ENCODE peak calls at places on chromosomes 1 and 21, in six cellular contexts. One of them, this sample, is unnamed.

GRCh38 chr1:15799928-15800835 is 7.3 kb downstream of the UQCRHL start:
- DNase-seq in stomach: peak; percentile 82
- DNase-seq in IMR-90: peak; percentile 31
- DNase-seq in brain microvascular endothelial cell: peak; percentile 37
- DNase-seq in hepatocyte: peak; percentile 91
- DNase-seq in fibroblast of mammary gland: peak; percentile 68
- DNase-seq in this sample: peak; percentile 29

GRCh38 chr1:91569411-91570104 is 68.9 kb downstream of the CDC7 start:
- DNase-seq in brain microvascular endothelial cell: peak; percentile 83
- DNase-seq in hepatocyte: peak; percentile 45
- DNase-seq in IMR-90: peak; percentile 93
- DNase-seq in stomach: peak; percentile 40
- DNase-seq in fibroblast of mammary gland: peak; percentile 98
- DNase-seq in this sample: peak; percentile 83

GRCh38 chr1:214939180-214939579 is 143.4 kb upstream of the KCNK2 start:
- DNase-seq in hepatocyte: no peak
- DNase-seq in IMR-90: no peak
- DNase-seq in stomach: no peak
- DNase-seq in fibroblast of mammary gland: no peak
- DNase-seq in brain microvascular endothelial cell: no peak
- DNase-seq in this sample: no peak

GRCh38 chr1:226939439-226940028 is 560 bp upstream of the COQ8A start:
- DNase-seq in stomach: peak; percentile 61
- DNase-seq in fibroblast of mammary gland: no peak
- DNase-seq in hepatocyte: peak; percentile 71
- DNase-seq in IMR-90: no peak
- DNase-seq in brain microvascular endothelial cell: no peak
- DNase-seq in this sample: no peak

GRCh38 chr1:204130989-204131892 is 20.6 kb downstream of the ETNK2 start:
- DNase-seq in brain microvascular endothelial cell: peak; percentile 82
- DNase-seq in IMR-90: peak; percentile 89
- DNase-seq in hepatocyte: peak; percentile 56
- DNase-seq in fibroblast of mammary gland: peak; percentile 88
- DNase-seq in stomach: no peak
- DNase-seq in this sample: peak; percentile 90

GRCh38 chr1:31677401-31677800 is 26.4 kb downstream of the COL16A1 start:
- DNase-seq in stomach: no peak
- DNase-seq in brain microvascular endothelial cell: no peak
- DNase-seq in hepatocyte: no peak
- DNase-seq in fibroblast of mammary gland: no peak
- DNase-seq in IMR-90: no peak
- DNase-seq in this sample: no peak

GRCh38 chr1:3463891-3464648 is 9.6 kb downstream of the ARHGEF16 start:
- DNase-seq in fibroblast of mammary gland: no peak
- DNase-seq in brain microvascular endothelial cell: no peak
- DNase-seq in stomach: no peak
- DNase-seq in hepatocyte: no peak
- DNase-seq in IMR-90: no peak
- DNase-seq in this sample: no peak

GRCh38 chr1:109135940-109136339 is 22.0 kb downstream of the ELAPOR1 start:
- DNase-seq in brain microvascular endothelial cell: no peak
- DNase-seq in IMR-90: no peak
- DNase-seq in hepatocyte: no peak
- DNase-seq in stomach: no peak
- DNase-seq in fibroblast of mammary gland: no peak
- DNase-seq in this sample: no peak

GRCh38 chr1:183840140-183840539 is 35.2 kb downstream of the RGL1 start:
- DNase-seq in fibroblast of mammary gland: peak; percentile 77
- DNase-seq in hepatocyte: no peak
- DNase-seq in brain microvascular endothelial cell: peak; percentile 42
- DNase-seq in IMR-90: peak; percentile 73
- DNase-seq in stomach: no peak
- DNase-seq in this sample: peak; percentile 52

GRCh38 chr1:84301759-84302380 is 362 bp downstream of the SAMD13 start:
- DNase-seq in fibroblast of mammary gland: no peak
- DNase-seq in hepatocyte: no peak
- DNase-seq in stomach: no peak
- DNase-seq in brain microvascular endothelial cell: no peak
- DNase-seq in IMR-90: no peak
- DNase-seq in this sample: no peak

GRCh38 chr1:151143986-151144385 is 2.4 kb downstream of the SEMA6C start:
- DNase-seq in stomach: no peak
- DNase-seq in brain microvascular endothelial cell: no peak
- DNase-seq in hepatocyte: no peak
- DNase-seq in IMR-90: no peak
- DNase-seq in fibroblast of mammary gland: no peak
- DNase-seq in this sample: no peak

GRCh38 chr1:21174230-21174629 is 2.5 kb downstream of the EIF4G3 start:
- DNase-seq in brain microvascular endothelial cell: no peak
- DNase-seq in hepatocyte: no peak
- DNase-seq in IMR-90: no peak
- DNase-seq in fibroblast of mammary gland: no peak
- DNase-seq in stomach: no peak
- DNase-seq in this sample: no peak

GRCh38 chr1:183600136-183600535 is 9.9 kb upstream of the NCF2 start:
- DNase-seq in hepatocyte: no peak
- DNase-seq in fibroblast of mammary gland: peak; percentile 97
- DNase-seq in brain microvascular endothelial cell: peak; percentile 84
- DNase-seq in IMR-90: peak; percentile 92
- DNase-seq in stomach: no peak
- DNase-seq in this sample: peak; percentile 70

GRCh38 chr1:64864018-64864945 is 102.1 kb downstream of the JAK1 start:
- DNase-seq in fibroblast of mammary gland: no peak
- DNase-seq in brain microvascular endothelial cell: no peak
- DNase-seq in IMR-90: no peak
- DNase-seq in hepatocyte: no peak
- DNase-seq in stomach: peak; percentile 61
- DNase-seq in this sample: no peak

GRCh38 chr1:225712391-225712790 is 59.5 kb upstream of the ENAH start:
- DNase-seq in IMR-90: no peak
- DNase-seq in fibroblast of mammary gland: peak; percentile 42
- DNase-seq in brain microvascular endothelial cell: no peak
- DNase-seq in stomach: no peak
- DNase-seq in hepatocyte: no peak
- DNase-seq in this sample: no peak

GRCh38 chr1:230124187-230125128 is 57.4 kb downstream of the GALNT2 start:
- DNase-seq in brain microvascular endothelial cell: peak; percentile 31
- DNase-seq in fibroblast of mammary gland: peak; percentile 38
- DNase-seq in stomach: no peak
- DNase-seq in IMR-90: no peak
- DNase-seq in hepatocyte: no peak
- DNase-seq in this sample: peak; percentile 56

GRCh38 chr1:33370286-33370685 is 49.4 kb upstream of the A3GALT2 start:
- DNase-seq in brain microvascular endothelial cell: no peak
- DNase-seq in stomach: no peak
- DNase-seq in hepatocyte: no peak
- DNase-seq in fibroblast of mammary gland: peak; percentile 71
- DNase-seq in IMR-90: peak; percentile 77
- DNase-seq in this sample: no peak

GRCh38 chr1:75811211-75811981 is 14.7 kb downstream of the MSH4 start:
- DNase-seq in hepatocyte: no peak
- DNase-seq in fibroblast of mammary gland: peak; percentile 42
- DNase-seq in IMR-90: peak; percentile 63
- DNase-seq in brain microvascular endothelial cell: peak; percentile 58
- DNase-seq in stomach: no peak
- DNase-seq in this sample: no peak

GRCh38 chr1:170664828-170665617 is 1.1 kb downstream of the PRRX1 start:
- DNase-seq in hepatocyte: peak; percentile 47
- DNase-seq in IMR-90: peak; percentile 61
- DNase-seq in fibroblast of mammary gland: peak; percentile 30
- DNase-seq in brain microvascular endothelial cell: peak; percentile 52
- DNase-seq in stomach: no peak
- DNase-seq in this sample: peak; percentile 65

GRCh38 chr21:17802568-17802967 is 16.6 kb downstream of the C21orf91 start:
- DNase-seq in fibroblast of mammary gland: peak; percentile 54
- DNase-seq in hepatocyte: no peak
- DNase-seq in brain microvascular endothelial cell: peak; percentile 47
- DNase-seq in IMR-90: peak; percentile 67
- DNase-seq in stomach: no peak
- DNase-seq in this sample: peak; percentile 41

GRCh38 chr1:172967936-172968335 is 82.8 kb downstream of the TNFSF18 start:
- DNase-seq in brain microvascular endothelial cell: no peak
- DNase-seq in stomach: no peak
- DNase-seq in IMR-90: no peak
- DNase-seq in fibroblast of mammary gland: no peak
- DNase-seq in hepatocyte: no peak
- DNase-seq in this sample: no peak

GRCh38 chr1:183293243-183293642 is 107.2 kb downstream of the LAMC2 start:
- DNase-seq in fibroblast of mammary gland: no peak
- DNase-seq in stomach: no peak
- DNase-seq in hepatocyte: no peak
- DNase-seq in IMR-90: no peak
- DNase-seq in brain microvascular endothelial cell: no peak
- DNase-seq in this sample: no peak

GRCh38 chr1:231487019-231487418 is 41.5 kb upstream of the TSNAX start:
- DNase-seq in brain microvascular endothelial cell: peak; percentile 44
- DNase-seq in IMR-90: peak; percentile 81
- DNase-seq in stomach: no peak
- DNase-seq in fibroblast of mammary gland: peak; percentile 82
- DNase-seq in hepatocyte: peak; percentile 40
- DNase-seq in this sample: no peak

GRCh38 chr1:27596261-27596660 is 7.7 kb downstream of the AHDC1 start:
- DNase-seq in hepatocyte: no peak
- DNase-seq in brain microvascular endothelial cell: no peak
- DNase-seq in IMR-90: no peak
- DNase-seq in fibroblast of mammary gland: no peak
- DNase-seq in stomach: no peak
- DNase-seq in this sample: no peak
- H3K4me3 ChIP-seq in hepatocyte: no peak overlapping the region
- H3K4me3 ChIP-seq in brain microvascular endothelial cell: no peak overlapping the region
- H3K4me3 ChIP-seq in IMR-90: no peak overlapping the region
- H3K4me3 ChIP-seq in fibroblast of mammary gland: no peak overlapping the region
- H3K4me3 ChIP-seq in stomach: no peak overlapping the region
- H3K4me3 ChIP-seq in this sample: no peak overlapping the region

DNA sequence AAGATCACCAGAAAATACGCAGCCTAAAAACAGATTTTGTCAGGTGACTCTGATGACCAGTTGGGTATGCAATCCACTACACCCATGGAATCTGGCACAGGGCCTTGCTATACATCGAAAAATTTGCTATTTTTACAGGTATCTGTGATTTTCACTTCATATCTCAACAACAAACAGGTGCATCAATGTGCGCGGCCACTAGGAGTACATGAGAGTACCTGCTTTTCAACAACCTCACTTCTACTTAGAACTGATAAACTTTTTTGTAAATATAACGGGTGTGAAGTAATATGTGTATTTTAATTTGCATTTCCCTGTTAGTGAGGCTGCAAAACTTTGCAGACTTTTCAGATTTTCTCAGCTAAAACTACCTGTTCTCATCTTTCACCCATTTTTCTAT is 80.8 kb downstream of the SLC45A1 start:
- DNase-seq in fibroblast of mammary gland: no peak
- DNase-seq in stomach: no peak
- DNase-seq in brain microvascular endothelial cell: no peak
- DNase-seq in IMR-90: no peak
- DNase-seq in hepatocyte: no peak
- DNase-seq in this sample: no peak
- TF ChIP-seq CTCF in fibroblast of mammary gland: peak; percentile 17
- TF ChIP-seq CTCF in stomach: no peak
- TF ChIP-seq CTCF in brain microvascular endothelial cell: peak; percentile 38
- TF ChIP-seq CTCF in IMR-90: no peak
- TF ChIP-seq CTCF in hepatocyte: no peak
- TF ChIP-seq CTCF in this sample: no peak

GRCh38 chr21:37373539-37373938 is 7.0 kb downstream of the DYRK1A start:
- DNase-seq in brain microvascular endothelial cell: no peak
- DNase-seq in fibroblast of mammary gland: peak; percentile 34
- DNase-seq in hepatocyte: no peak
- DNase-seq in stomach: no peak
- DNase-seq in IMR-90: no peak
- DNase-seq in this sample: peak; percentile 9

GRCh38 chr21:37370152-37371040 is 3.8 kb downstream of the DYRK1A start:
- DNase-seq in brain microvascular endothelial cell: no peak
- DNase-seq in fibroblast of mammary gland: peak; percentile 69
- DNase-seq in stomach: no peak
- DNase-seq in IMR-90: peak; percentile 85
- DNase-seq in hepatocyte: no peak
- DNase-seq in this sample: peak; percentile 70

GRCh38 chr21:37374026-37374425 is 7.5 kb downstream of the DYRK1A start:
- DNase-seq in hepatocyte: no peak
- DNase-seq in stomach: no peak
- DNase-seq in brain microvascular endothelial cell: peak; percentile 72
- DNase-seq in fibroblast of mammary gland: peak; percentile 61
- DNase-seq in IMR-90: peak; percentile 72
- DNase-seq in this sample: peak; percentile 64

GRCh38 chr21:37371041-37371397 is 4.4 kb downstream of the DYRK1A start:
- DNase-seq in IMR-90: no peak
- DNase-seq in stomach: no peak
- DNase-seq in brain microvascular endothelial cell: no peak
- DNase-seq in hepatocyte: no peak
- DNase-seq in fibroblast of mammary gland: no peak
- DNase-seq in this sample: no peak

GRCh38 chr21:37372127-37372731 is 5.7 kb downstream of the DYRK1A start:
- DNase-seq in stomach: no peak
- DNase-seq in IMR-90: no peak
- DNase-seq in hepatocyte: no peak
- DNase-seq in fibroblast of mammary gland: no peak
- DNase-seq in brain microvascular endothelial cell: no peak
- DNase-seq in this sample: no peak
- H3K4me3 ChIP-seq in stomach: no peak overlapping the region
- H3K4me3 ChIP-seq in IMR-90: no peak overlapping the region
- H3K4me3 ChIP-seq in hepatocyte: no peak overlapping the region
- H3K4me3 ChIP-seq in fibroblast of mammary gland: no peak overlapping the region
- H3K4me3 ChIP-seq in brain microvascular endothelial cell: no peak overlapping the region
- H3K4me3 ChIP-seq in this sample: no peak overlapping the region

DNA sequence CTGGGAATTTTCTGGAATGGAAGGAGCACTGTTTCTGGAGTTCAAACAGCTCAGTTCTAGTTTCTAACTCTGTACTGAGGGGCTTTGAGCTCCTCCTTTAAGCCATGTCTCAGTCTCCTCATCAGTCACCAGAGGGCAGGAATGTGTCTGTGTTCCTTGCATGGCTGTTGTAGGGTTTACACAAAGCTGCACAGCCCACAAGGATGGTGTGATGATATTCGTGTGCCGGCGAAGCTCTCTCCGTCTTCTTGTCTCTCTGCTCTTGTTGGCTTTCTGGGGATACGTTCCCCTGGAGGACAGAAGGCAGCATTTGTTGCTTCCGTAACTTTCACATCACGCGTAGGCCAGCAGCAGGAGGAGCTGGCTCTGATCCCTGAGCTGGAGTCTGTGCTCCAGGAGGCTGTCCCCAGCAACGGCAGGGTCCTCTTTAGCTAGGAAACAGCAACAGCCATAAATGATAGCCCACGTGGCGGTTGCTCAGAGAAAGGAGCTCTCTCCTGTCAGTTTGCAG is 189.3 kb upstream of the VAMP3 start:
- DNase-seq in brain microvascular endothelial cell: no peak
- DNase-seq in IMR-90: no peak
- DNase-seq in fibroblast of mammary gland: peak; percentile 52
- DNase-seq in stomach: no peak
- DNase-seq in hepatocyte: no peak
- DNase-seq in this sample: no peak
- TF ChIP-seq CTCF in brain microvascular endothelial cell: no peak
- TF ChIP-seq CTCF in IMR-90: no peak
- TF ChIP-seq CTCF in fibroblast of mammary gland: no peak
- TF ChIP-seq CTCF in stomach: no peak
- TF ChIP-seq CTCF in hepatocyte: no peak
- TF ChIP-seq CTCF in this sample: peak; percentile 18

GRCh38 chr1:174971466-174971865 is 28.3 kb upstream of the CACYBP start:
- DNase-seq in IMR-90: no peak
- DNase-seq in brain microvascular endothelial cell: no peak
- DNase-seq in fibroblast of mammary gland: no peak
- DNase-seq in stomach: no peak
- DNase-seq in hepatocyte: no peak
- DNase-seq in this sample: no peak
- H3K4me3 ChIP-seq in IMR-90: no peak overlapping the region
- H3K4me3 ChIP-seq in brain microvascular endothelial cell: no peak overlapping the region
- H3K4me3 ChIP-seq in fibroblast of mammary gland: no peak overlapping the region
- H3K4me3 ChIP-seq in stomach: no peak overlapping the region
- H3K4me3 ChIP-seq in hepatocyte: no peak overlapping the region
- H3K4me3 ChIP-seq in this sample: no peak overlapping the region

GRCh38 chr1:156359973-156360372 is 9.0 kb upstream of the RHBG start:
- DNase-seq in brain microvascular endothelial cell: no peak
- DNase-seq in stomach: no peak
- DNase-seq in hepatocyte: no peak
- DNase-seq in IMR-90: peak; percentile 43
- DNase-seq in fibroblast of mammary gland: peak; percentile 74
- DNase-seq in this sample: peak; percentile 15
- TF ChIP-seq CTCF in brain microvascular endothelial cell: peak; percentile 63
- TF ChIP-seq CTCF in stomach: no peak
- TF ChIP-seq CTCF in hepatocyte: peak; percentile 17
- TF ChIP-seq CTCF in IMR-90: peak; percentile 52
- TF ChIP-seq CTCF in fibroblast of mammary gland: peak; percentile 68
- TF ChIP-seq CTCF in this sample: peak; percentile 45

This sample was measured in astrocyte of the spinal cord.